ENCODE peak calls at places on chromosomes 16 and 17, in five cellular contexts. One of them, this sample, is unnamed.

GRCh38 chr16:84199861-84200260 is 8.9 kb downstream of the ADAD2 start:
- DNase-seq in endothelial cell of umbilical vein: no peak
- DNase-seq in K562: no peak
- DNase-seq in A549: no peak
- DNase-seq in HCT116: no peak
- DNase-seq in this sample: peak; percentile 92

GRCh38 chr17:51435171-51435552 is 174.8 kb downstream of the UTP18 start:
- DNase-seq in endothelial cell of umbilical vein: no peak
- DNase-seq in A549: no peak
- DNase-seq in K562: no peak
- DNase-seq in HCT116: no peak
- DNase-seq in this sample: peak; percentile 65

GRCh38 chr17:45377401-45377800 is 55.3 kb downstream of the ARHGAP27 start:
- DNase-seq in HCT116: no peak
- DNase-seq in endothelial cell of umbilical vein: no peak
- DNase-seq in K562: no peak
- DNase-seq in A549: no peak
- DNase-seq in this sample: no peak

GRCh38 chr16:1597154-1597553 is 14.7 kb downstream of the IFT140 start:
- DNase-seq in HCT116: no peak
- DNase-seq in A549: no peak
- DNase-seq in endothelial cell of umbilical vein: no peak
- DNase-seq in K562: no peak
- DNase-seq in this sample: no peak

GRCh38 chr17:29158096-29158495 is 22.1 kb downstream of the MYO18A start:
- DNase-seq in endothelial cell of umbilical vein: no peak
- DNase-seq in A549: no peak
- DNase-seq in HCT116: no peak
- DNase-seq in K562: no peak
- DNase-seq in this sample: no peak

GRCh38 chr16:23679274-23679985 is 741 bp downstream of the PLK1 start:
- DNase-seq in endothelial cell of umbilical vein: peak; percentile 48
- DNase-seq in A549: peak; percentile 80
- DNase-seq in K562: peak; percentile 91
- DNase-seq in HCT116: no peak
- DNase-seq in this sample: peak; percentile 87

GRCh38 chr17:78278139-78278741 is 46.8 kb downstream of the TMEM235 start:
- DNase-seq in K562: peak; percentile 53
- DNase-seq in A549: no peak
- DNase-seq in HCT116: no peak
- DNase-seq in endothelial cell of umbilical vein: no peak
- DNase-seq in this sample: no peak

GRCh38 chr16:56279132-56279531 is 87.8 kb downstream of the GNAO1 start:
- DNase-seq in HCT116: no peak
- DNase-seq in endothelial cell of umbilical vein: no peak
- DNase-seq in K562: peak; percentile 34
- DNase-seq in A549: no peak
- DNase-seq in this sample: peak; percentile 70

GRCh38 chr16:534089-534635 is 6.7 kb downstream of the CAPN15 start:
- DNase-seq in HCT116: no peak
- DNase-seq in endothelial cell of umbilical vein: no peak
- DNase-seq in A549: no peak
- DNase-seq in K562: no peak
- DNase-seq in this sample: no peak

GRCh38 chr17:73533801-73534574 is 110.3 kb downstream of the SDK2 start:
- DNase-seq in K562: no peak
- DNase-seq in HCT116: no peak
- DNase-seq in A549: no peak
- DNase-seq in endothelial cell of umbilical vein: no peak
- DNase-seq in this sample: no peak

GRCh38 chr17:75830168-75831031 is 13.8 kb downstream of the UNC13D start:
- DNase-seq in K562: peak; percentile 50
- DNase-seq in HCT116: no peak
- DNase-seq in A549: peak; percentile 47
- DNase-seq in endothelial cell of umbilical vein: no peak
- DNase-seq in this sample: no peak

GRCh38 chr16:73040136-73040535 is 7.8 kb downstream of the ZFHX3 start:
- DNase-seq in HCT116: no peak
- DNase-seq in K562: no peak
- DNase-seq in A549: no peak
- DNase-seq in endothelial cell of umbilical vein: no peak
- DNase-seq in this sample: no peak

GRCh38 chr16:8377864-8378263 is 212.4 kb downstream of the TMEM114 start:
- DNase-seq in HCT116: no peak
- DNase-seq in K562: no peak
- DNase-seq in A549: no peak
- DNase-seq in endothelial cell of umbilical vein: no peak
- DNase-seq in this sample: no peak

GRCh38 chr17:43658890-43659289 is 2.8 kb downstream of the MEOX1 start:
- DNase-seq in endothelial cell of umbilical vein: no peak
- DNase-seq in HCT116: no peak
- DNase-seq in A549: no peak
- DNase-seq in K562: no peak
- DNase-seq in this sample: no peak

GRCh38 chr17:27576429-27577123 is 54.4 kb upstream of the LGALS9 start:
- DNase-seq in endothelial cell of umbilical vein: no peak
- DNase-seq in A549: no peak
- DNase-seq in HCT116: no peak
- DNase-seq in K562: no peak
- DNase-seq in this sample: no peak

GRCh38 chr16:80440691-80441090 is 100.1 kb upstream of the DYNLRB2 start:
- DNase-seq in K562: no peak
- DNase-seq in HCT116: no peak
- DNase-seq in A549: no peak
- DNase-seq in endothelial cell of umbilical vein: no peak
- DNase-seq in this sample: no peak

GRCh38 chr16:49924078-49924477 is 68.2 kb upstream of the ZNF423 start:
- DNase-seq in A549: peak; percentile 53
- DNase-seq in endothelial cell of umbilical vein: no peak
- DNase-seq in K562: peak; percentile 76
- DNase-seq in HCT116: peak; percentile 27
- DNase-seq in this sample: peak; percentile 29

GRCh38 chr16:18999045-18999393 is 15.3 kb downstream of the TMC7 start:
- DNase-seq in A549: no peak
- DNase-seq in HCT116: no peak
- DNase-seq in endothelial cell of umbilical vein: no peak
- DNase-seq in K562: no peak
- DNase-seq in this sample: no peak

GRCh38 chr17:83204230-83204725 is 124.9 kb downstream of the METRNL start:
- DNase-seq in K562: no peak
- DNase-seq in endothelial cell of umbilical vein: no peak
- DNase-seq in A549: no peak
- DNase-seq in HCT116: no peak
- DNase-seq in this sample: peak; percentile 8

GRCh38 chr16:66580605-66581209 is 1.4 kb downstream of the CMTM2 start:
- DNase-seq in K562: no peak
- DNase-seq in HCT116: no peak
- DNase-seq in A549: no peak
- DNase-seq in endothelial cell of umbilical vein: no peak
- DNase-seq in this sample: no peak

GRCh38 chr16:89704281-89704680 is 2.8 kb upstream of the SPATA2L start:
- DNase-seq in endothelial cell of umbilical vein: no peak
- DNase-seq in K562: no peak
- DNase-seq in A549: no peak
- DNase-seq in HCT116: no peak
- DNase-seq in this sample: peak; percentile 28

GRCh38 chr17:45032150-45032493 is 19.3 kb downstream of the DCAKD start:
- DNase-seq in K562: no peak
- DNase-seq in HCT116: no peak
- DNase-seq in endothelial cell of umbilical vein: no peak
- DNase-seq in A549: no peak
- DNase-seq in this sample: no peak

GRCh38 chr16:10577305-10578202 is 2.8 kb downstream of the EMP2 start:
- DNase-seq in A549: no peak
- DNase-seq in HCT116: no peak
- DNase-seq in endothelial cell of umbilical vein: no peak
- DNase-seq in K562: no peak
- DNase-seq in this sample: no peak

GRCh38 chr17:53721101-53721500 is 101.6 kb upstream of the KIF2B start:
- DNase-seq in HCT116: no peak
- DNase-seq in K562: no peak
- DNase-seq in endothelial cell of umbilical vein: no peak
- DNase-seq in A549: no peak
- DNase-seq in this sample: no peak

GRCh38 chr17:7842950-7843535 is 9.0 kb downstream of the KDM6B start:
- DNase-seq in endothelial cell of umbilical vein: peak; percentile 95
- DNase-seq in A549: peak; percentile 52
- DNase-seq in K562: no peak
- DNase-seq in HCT116: no peak
- DNase-seq in this sample: peak; percentile 86

GRCh38 chr17:8909621-8910292 is 42.3 kb upstream of the PIK3R6 start:
- DNase-seq in HCT116: no peak
- DNase-seq in A549: no peak
- DNase-seq in endothelial cell of umbilical vein: no peak
- DNase-seq in K562: no peak
- DNase-seq in this sample: no peak

GRCh38 chr17:54277868-54278267 is 455.1 kb downstream of the KIF2B start:
- DNase-seq in K562: no peak
- DNase-seq in A549: no peak
- DNase-seq in HCT116: no peak
- DNase-seq in endothelial cell of umbilical vein: no peak
- DNase-seq in this sample: no peak

GRCh38 chr16:61146429-61146828 is 889.8 kb downstream of the CDH8 start:
- DNase-seq in HCT116: no peak
- DNase-seq in A549: no peak
- DNase-seq in K562: no peak
- DNase-seq in endothelial cell of umbilical vein: no peak
- DNase-seq in this sample: no peak

GRCh38 chr16:85898521-85899442 is at the start of gene IRF8:
- DNase-seq in endothelial cell of umbilical vein: peak; percentile 81
- DNase-seq in K562: no peak
- DNase-seq in A549: no peak
- DNase-seq in HCT116: no peak
- DNase-seq in this sample: peak; percentile 84

GRCh38 chr17:60102632-60103047 is 23.9 kb upstream of the HEATR6 start:
- DNase-seq in endothelial cell of umbilical vein: peak; percentile 53
- DNase-seq in HCT116: no peak
- DNase-seq in A549: peak; percentile 41
- DNase-seq in K562: no peak
- DNase-seq in this sample: peak; percentile 44

GRCh38 chr16:6645758-6646423 is 686.8 kb upstream of the RBFOX1 start:
- DNase-seq in K562: no peak
- DNase-seq in A549: no peak
- DNase-seq in endothelial cell of umbilical vein: no peak
- DNase-seq in HCT116: no peak
- DNase-seq in this sample: no peak

DNA sequence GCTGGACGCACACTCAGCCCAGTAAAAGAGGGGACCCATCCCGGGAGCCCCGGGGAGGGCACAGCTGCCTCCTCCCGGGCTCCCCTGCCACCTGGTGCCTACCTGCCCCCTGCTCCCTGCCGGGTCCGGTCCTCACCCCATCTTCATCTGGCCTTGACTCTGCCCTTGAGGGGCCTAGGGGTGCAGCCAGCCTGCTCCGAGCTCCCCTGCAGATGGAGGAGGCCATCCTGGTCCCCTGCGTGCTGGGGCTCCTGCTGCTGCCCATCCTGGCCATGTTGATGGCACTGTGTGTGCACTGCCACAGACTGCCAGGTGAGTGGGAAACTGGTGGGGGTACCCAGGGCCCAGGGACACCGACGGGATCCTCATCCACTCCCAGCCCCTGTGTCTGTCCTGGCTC is 354 bp downstream of the LAT start:
- DNase-seq in endothelial cell of umbilical vein: no peak
- DNase-seq in A549: no peak
- DNase-seq in K562: no peak
- DNase-seq in HCT116: no peak
- DNase-seq in this sample: no peak
- H3K4me3 ChIP-seq in endothelial cell of umbilical vein: no peak overlapping the region
- H3K4me3 ChIP-seq in A549: no peak overlapping the region
- H3K4me3 ChIP-seq in K562: no peak overlapping the region
- H3K4me3 ChIP-seq in HCT116: no peak overlapping the region
- H3K4me3 ChIP-seq in this sample: peak overlapping the region; percentile 48

DNA sequence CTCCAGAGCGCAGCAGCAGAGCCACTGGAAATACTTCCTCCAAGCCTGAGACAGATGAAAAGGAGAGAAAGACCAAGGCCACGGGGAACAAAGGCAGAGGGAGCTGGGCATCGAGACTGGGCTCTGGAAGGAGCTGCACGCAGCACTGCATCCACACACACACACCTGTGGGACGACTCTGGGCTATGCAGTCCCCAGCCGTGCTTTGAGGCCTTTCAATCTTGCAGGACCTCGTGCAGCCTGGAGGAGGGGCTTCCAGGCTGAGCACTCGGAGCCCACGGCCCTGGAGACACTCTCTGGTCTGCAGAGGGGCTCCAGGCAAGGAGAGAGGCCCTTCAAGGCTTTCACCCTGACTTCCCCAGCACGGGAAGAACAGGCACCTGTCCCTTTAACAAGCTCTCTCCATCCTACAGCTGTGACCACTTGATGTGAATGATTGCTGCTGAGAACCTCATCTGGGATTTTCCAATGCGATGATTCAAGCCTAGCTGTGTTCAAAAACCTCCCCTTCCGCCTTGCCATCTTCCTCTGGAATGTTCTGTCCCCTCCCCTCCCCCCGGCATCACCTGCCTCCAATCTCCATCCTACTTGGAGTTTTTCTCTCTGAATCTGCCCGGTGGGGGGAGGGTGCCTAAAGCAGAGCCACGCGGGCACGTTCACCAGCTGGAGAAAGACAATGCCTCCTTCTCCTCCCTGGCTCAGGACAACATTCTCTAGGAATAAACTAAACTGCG is 37.5 kb downstream of the RBFOX3 start:
- DNase-seq in endothelial cell of umbilical vein: no peak
- DNase-seq in K562: no peak
- DNase-seq in HCT116: no peak
- DNase-seq in A549: no peak
- DNase-seq in this sample: no peak
- TF ChIP-seq MAX in endothelial cell of umbilical vein: no peak
- TF ChIP-seq MAX in K562: no peak
- TF ChIP-seq MAX in HCT116: no peak
- TF ChIP-seq MAX in A549: no peak
- TF ChIP-seq MAX in this sample: no peak

GRCh38 chr16:74700206-74701040 is at the start of gene MLKL:
- DNase-seq in A549: peak; percentile 72
- DNase-seq in K562: peak; percentile 46
- DNase-seq in HCT116: peak; percentile 31
- DNase-seq in endothelial cell of umbilical vein: peak; percentile 69
- DNase-seq in this sample: peak; percentile 92
- TF ChIP-seq POLR2A in A549: peak; percentile 91
- TF ChIP-seq POLR2A in K562: peak; percentile 66
- TF ChIP-seq POLR2A in HCT116: peak; percentile 89
- TF ChIP-seq POLR2A in endothelial cell of umbilical vein: peak; percentile 75
- TF ChIP-seq POLR2A in this sample: peak; percentile 57

GRCh38 chr17:4559851-4560820 is at the start of gene GGT6:
- DNase-seq in K562: no peak
- DNase-seq in endothelial cell of umbilical vein: no peak
- DNase-seq in A549: no peak
- DNase-seq in HCT116: no peak
- DNase-seq in this sample: no peak

GRCh38 chr17:4557626-4558310 is 2.6 kb upstream of the MYBBP1A start:
- DNase-seq in HCT116: no peak
- DNase-seq in endothelial cell of umbilical vein: no peak
- DNase-seq in K562: no peak
- DNase-seq in A549: no peak
- DNase-seq in this sample: no peak

GRCh38 chr17:4556996-4557395 is 1.8 kb upstream of the MYBBP1A start:
- DNase-seq in endothelial cell of umbilical vein: no peak
- DNase-seq in K562: no peak
- DNase-seq in A549: no peak
- DNase-seq in HCT116: no peak
- DNase-seq in this sample: no peak

GRCh38 chr17:4559139-4559791 is 1.1 kb downstream of the GGT6 start:
- DNase-seq in A549: no peak
- DNase-seq in endothelial cell of umbilical vein: no peak
- DNase-seq in HCT116: no peak
- DNase-seq in K562: no peak
- DNase-seq in this sample: no peak

GRCh38 chr17:4558311-4558972 is 1.9 kb downstream of the GGT6 start:
- DNase-seq in A549: no peak
- DNase-seq in K562: no peak
- DNase-seq in HCT116: no peak
- DNase-seq in endothelial cell of umbilical vein: no peak
- DNase-seq in this sample: no peak
- H3K4me3 ChIP-seq in A549: no peak overlapping the region
- H3K4me3 ChIP-seq in K562: no peak overlapping the region
- H3K4me3 ChIP-seq in HCT116: no peak overlapping the region
- H3K4me3 ChIP-seq in endothelial cell of umbilical vein: no peak overlapping the region
- H3K4me3 ChIP-seq in this sample: no peak overlapping the region

This sample was measured in NB4.